ENCODE peak calls at places on chromosomes 12 and 14, in four cellular contexts. R is ELR; V is CD4-positive, alpha-beta T cell; F is naive thymus-derived CD4-positive, alpha-beta T cell. Q is an unnamed sample.
A peak's percentile ranks its signal among the peaks of the same experiment; 100 is the strongest.

GRCh38 chr12:56105503-56105902 is 1.1 kb downstream of the PA2G4 start:
- DNase-seq in R (no peak), V (no peak), F (no peak), Q (no peak)

GRCh38 chr14:21093769-21094681 is 4.4 kb downstream of the ZNF219 start:
- DNase-seq in R (no peak), V (no peak), F (no peak), Q (no peak)

GRCh38 chr12:50258167-50258551 is 25.2 kb downstream of the LIMA1 start:
- DNase-seq in R (no peak), V (no peak), F (no peak), Q (no peak)

GRCh38 chr14:96267336-96267735 is 11.3 kb downstream of the BDKRB1 start:
- DNase-seq in R (peak; percentile 60), V (no peak), F (no peak), Q (no peak)

GRCh38 chr12:113912761-113913295 is 53.3 kb downstream of the RBM19 start:
- DNase-seq in R (peak; percentile 71), V (peak; percentile 22), F (peak; percentile 27), Q (peak; percentile 20)

GRCh38 chr12:68106160-68106559 is 53.4 kb downstream of the IFNG start:
- DNase-seq in R (peak; percentile 54), V (no peak), F (no peak), Q (no peak)

GRCh38 chr12:24850486-24850885 is 98.4 kb downstream of the BCAT1 start:
- DNase-seq in R (no peak), V (no peak), F (no peak), Q (no peak)

GRCh38 chr12:2804390-2805145 is 7.9 kb upstream of the ITFG2 start:
- DNase-seq in R (peak; percentile 28), V (no peak), F (no peak), Q (no peak)

Q was measured in T follicular helper cell.